ENCODE peak calls at places on chromosome 20, in eight cellular contexts. One of them, this sample, is unnamed.

GRCh38 chr20:19802492-19803158 is 44.6 kb downstream of the RIN2 start:
- DNase-seq in GM10248: no peak
- DNase-seq in AG10803: no peak
- DNase-seq in T-helper 17 cell: no peak
- DNase-seq in heart right ventricle: no peak
- DNase-seq in H7: peak
- DNase-seq in effector CD8-positive, alpha-beta T cell: no peak
- DNase-seq in neural crest cell: no peak
- DNase-seq in this sample: no peak

GRCh38 chr20:58891686-58892125 is 39.2 kb downstream of the GNAS start:
- DNase-seq in T-helper 17 cell: no peak
- DNase-seq in heart right ventricle: peak
- DNase-seq in H7: peak
- DNase-seq in GM10248: peak
- DNase-seq in AG10803: no peak
- DNase-seq in neural crest cell: peak
- DNase-seq in effector CD8-positive, alpha-beta T cell: peak
- DNase-seq in this sample: no peak

GRCh38 chr20:54681869-54682268 is 206.5 kb downstream of the DOK5 start:
- DNase-seq in GM10248: no peak
- DNase-seq in effector CD8-positive, alpha-beta T cell: no peak
- DNase-seq in T-helper 17 cell: no peak
- DNase-seq in AG10803: no peak
- DNase-seq in heart right ventricle: no peak
- DNase-seq in neural crest cell: no peak
- DNase-seq in H7: no peak
- DNase-seq in this sample: no peak

GRCh38 chr20:25738198-25738597 is 41.5 kb upstream of the ZNF337 start:
- DNase-seq in H7: no peak
- DNase-seq in heart right ventricle: no peak
- DNase-seq in T-helper 17 cell: no peak
- DNase-seq in effector CD8-positive, alpha-beta T cell: no peak
- DNase-seq in neural crest cell: no peak
- DNase-seq in GM10248: no peak
- DNase-seq in AG10803: peak
- DNase-seq in this sample: no peak

GRCh38 chr20:25352746-25353145 is 37.9 kb downstream of the ABHD12 start:
- DNase-seq in GM10248: no peak
- DNase-seq in effector CD8-positive, alpha-beta T cell: no peak
- DNase-seq in neural crest cell: no peak
- DNase-seq in T-helper 17 cell: no peak
- DNase-seq in heart right ventricle: no peak
- DNase-seq in H7: no peak
- DNase-seq in AG10803: no peak
- DNase-seq in this sample: no peak

GRCh38 chr20:20864346-20865096 is 152.1 kb upstream of the RALGAPA2 start:
- DNase-seq in neural crest cell: no peak
- DNase-seq in heart right ventricle: no peak
- DNase-seq in effector CD8-positive, alpha-beta T cell: no peak
- DNase-seq in T-helper 17 cell: no peak
- DNase-seq in GM10248: no peak
- DNase-seq in AG10803: peak
- DNase-seq in H7: peak
- DNase-seq in this sample: peak

GRCh38 chr20:34268851-34269668 is 27.8 kb downstream of the ASIP start:
- DNase-seq in GM10248: no peak
- DNase-seq in T-helper 17 cell: peak
- DNase-seq in H7: peak
- DNase-seq in effector CD8-positive, alpha-beta T cell: no peak
- DNase-seq in AG10803: no peak
- DNase-seq in neural crest cell: no peak
- DNase-seq in heart right ventricle: peak
- DNase-seq in this sample: no peak

GRCh38 chr20:54267510-54268003 is 59.7 kb downstream of the PFDN4 start:
- DNase-seq in T-helper 17 cell: no peak
- DNase-seq in effector CD8-positive, alpha-beta T cell: no peak
- DNase-seq in GM10248: no peak
- DNase-seq in H7: no peak
- DNase-seq in AG10803: peak
- DNase-seq in heart right ventricle: no peak
- DNase-seq in neural crest cell: no peak
- DNase-seq in this sample: no peak

GRCh38 chr20:9474835-9475413 is 39.5 kb upstream of the LAMP5 start:
- DNase-seq in AG10803: peak
- DNase-seq in T-helper 17 cell: no peak
- DNase-seq in GM10248: no peak
- DNase-seq in effector CD8-positive, alpha-beta T cell: no peak
- DNase-seq in heart right ventricle: no peak
- DNase-seq in H7: no peak
- DNase-seq in neural crest cell: no peak
- DNase-seq in this sample: peak

GRCh38 chr20:2751868-2752630 is 48.4 kb downstream of the CPXM1 start:
- DNase-seq in effector CD8-positive, alpha-beta T cell: peak
- DNase-seq in GM10248: peak
- DNase-seq in H7: peak
- DNase-seq in heart right ventricle: peak
- DNase-seq in T-helper 17 cell: peak
- DNase-seq in AG10803: no peak
- DNase-seq in neural crest cell: no peak
- DNase-seq in this sample: no peak

GRCh38 chr20:1225263-1225728 is 548 bp upstream of the RAD21L1 start:
- DNase-seq in GM10248: no peak
- DNase-seq in AG10803: no peak
- DNase-seq in neural crest cell: no peak
- DNase-seq in H7: no peak
- DNase-seq in heart right ventricle: no peak
- DNase-seq in T-helper 17 cell: no peak
- DNase-seq in effector CD8-positive, alpha-beta T cell: no peak
- DNase-seq in this sample: no peak

GRCh38 chr20:49729780-49730179 is 16.1 kb upstream of the B4GALT5 start:
- DNase-seq in AG10803: peak
- DNase-seq in GM10248: no peak
- DNase-seq in neural crest cell: no peak
- DNase-seq in T-helper 17 cell: no peak
- DNase-seq in heart right ventricle: no peak
- DNase-seq in H7: no peak
- DNase-seq in effector CD8-positive, alpha-beta T cell: no peak
- DNase-seq in this sample: no peak

GRCh38 chr20:46190796-46191540 is 72.9 kb downstream of the CD40 start:
- DNase-seq in heart right ventricle: no peak
- DNase-seq in T-helper 17 cell: no peak
- DNase-seq in H7: no peak
- DNase-seq in AG10803: no peak
- DNase-seq in neural crest cell: no peak
- DNase-seq in effector CD8-positive, alpha-beta T cell: no peak
- DNase-seq in GM10248: no peak
- DNase-seq in this sample: no peak

GRCh38 chr20:46293084-46293483 is 15.2 kb downstream of the CDH22 start:
- DNase-seq in effector CD8-positive, alpha-beta T cell: no peak
- DNase-seq in AG10803: peak
- DNase-seq in GM10248: no peak
- DNase-seq in T-helper 17 cell: no peak
- DNase-seq in heart right ventricle: no peak
- DNase-seq in neural crest cell: no peak
- DNase-seq in H7: peak
- DNase-seq in this sample: no peak

GRCh38 chr20:44761423-44761822 is 15.8 kb downstream of the KCNK15 start:
- DNase-seq in H7: peak
- DNase-seq in GM10248: no peak
- DNase-seq in neural crest cell: no peak
- DNase-seq in AG10803: no peak
- DNase-seq in heart right ventricle: no peak
- DNase-seq in T-helper 17 cell: no peak
- DNase-seq in effector CD8-positive, alpha-beta T cell: no peak
- DNase-seq in this sample: no peak

GRCh38 chr20:54431545-54431944 is 43.8 kb upstream of the DOK5 start:
- DNase-seq in GM10248: no peak
- DNase-seq in T-helper 17 cell: no peak
- DNase-seq in neural crest cell: no peak
- DNase-seq in heart right ventricle: no peak
- DNase-seq in effector CD8-positive, alpha-beta T cell: no peak
- DNase-seq in AG10803: peak
- DNase-seq in H7: no peak
- DNase-seq in this sample: no peak

GRCh38 chr20:709421-709820 is 33.8 kb upstream of the SCRT2 start:
- DNase-seq in H7: no peak
- DNase-seq in neural crest cell: no peak
- DNase-seq in GM10248: no peak
- DNase-seq in heart right ventricle: peak
- DNase-seq in T-helper 17 cell: no peak
- DNase-seq in AG10803: no peak
- DNase-seq in effector CD8-positive, alpha-beta T cell: no peak
- DNase-seq in this sample: no peak

GRCh38 chr20:32535316-32535952 is 49.7 kb downstream of the NOL4L start:
- DNase-seq in T-helper 17 cell: peak
- DNase-seq in neural crest cell: no peak
- DNase-seq in GM10248: no peak
- DNase-seq in H7: no peak
- DNase-seq in AG10803: no peak
- DNase-seq in heart right ventricle: no peak
- DNase-seq in effector CD8-positive, alpha-beta T cell: no peak
- DNase-seq in this sample: no peak

GRCh38 chr20:34629904-34630303 is 47.0 kb downstream of the PIGU start:
- DNase-seq in GM10248: no peak
- DNase-seq in T-helper 17 cell: no peak
- DNase-seq in H7: no peak
- DNase-seq in neural crest cell: no peak
- DNase-seq in heart right ventricle: no peak
- DNase-seq in AG10803: no peak
- DNase-seq in effector CD8-positive, alpha-beta T cell: no peak
- DNase-seq in this sample: no peak

GRCh38 chr20:4919047-4919704 is 82.1 kb downstream of the SLC23A2 start:
- DNase-seq in effector CD8-positive, alpha-beta T cell: no peak
- DNase-seq in H7: no peak
- DNase-seq in T-helper 17 cell: no peak
- DNase-seq in heart right ventricle: no peak
- DNase-seq in neural crest cell: no peak
- DNase-seq in AG10803: no peak
- DNase-seq in GM10248: no peak
- DNase-seq in this sample: peak

GRCh38 chr20:16699287-16699686 is 30.5 kb upstream of the SNRPB2 start:
- DNase-seq in H7: no peak
- DNase-seq in AG10803: no peak
- DNase-seq in effector CD8-positive, alpha-beta T cell: no peak
- DNase-seq in neural crest cell: no peak
- DNase-seq in heart right ventricle: no peak
- DNase-seq in GM10248: no peak
- DNase-seq in T-helper 17 cell: no peak
- DNase-seq in this sample: no peak

GRCh38 chr20:18006684-18007083 is 37.9 kb downstream of the MGME1 start:
- DNase-seq in H7: no peak
- DNase-seq in neural crest cell: no peak
- DNase-seq in heart right ventricle: no peak
- DNase-seq in effector CD8-positive, alpha-beta T cell: no peak
- DNase-seq in AG10803: no peak
- DNase-seq in T-helper 17 cell: no peak
- DNase-seq in GM10248: no peak
- DNase-seq in this sample: no peak

GRCh38 chr20:61693055-61693600 is 372.6 kb downstream of the TAF4 start:
- DNase-seq in GM10248: no peak
- DNase-seq in effector CD8-positive, alpha-beta T cell: no peak
- DNase-seq in neural crest cell: no peak
- DNase-seq in heart right ventricle: no peak
- DNase-seq in AG10803: no peak
- DNase-seq in H7: no peak
- DNase-seq in T-helper 17 cell: no peak
- DNase-seq in this sample: no peak

GRCh38 chr20:137668-138131 is 4.7 kb upstream of the DEFB126 start:
- DNase-seq in H7: peak
- DNase-seq in neural crest cell: no peak
- DNase-seq in GM10248: no peak
- DNase-seq in AG10803: no peak
- DNase-seq in effector CD8-positive, alpha-beta T cell: no peak
- DNase-seq in heart right ventricle: no peak
- DNase-seq in T-helper 17 cell: no peak
- DNase-seq in this sample: no peak

GRCh38 chr20:57834306-57834863 is 124.6 kb upstream of the PMEPA1 start:
- DNase-seq in effector CD8-positive, alpha-beta T cell: no peak
- DNase-seq in neural crest cell: no peak
- DNase-seq in H7: no peak
- DNase-seq in GM10248: peak
- DNase-seq in heart right ventricle: no peak
- DNase-seq in AG10803: no peak
- DNase-seq in T-helper 17 cell: no peak
- DNase-seq in this sample: no peak

GRCh38 chr20:19907326-19908056 is 109.7 kb upstream of the NAA20 start:
- DNase-seq in H7: no peak
- DNase-seq in T-helper 17 cell: no peak
- DNase-seq in GM10248: no peak
- DNase-seq in neural crest cell: no peak
- DNase-seq in heart right ventricle: peak
- DNase-seq in AG10803: no peak
- DNase-seq in effector CD8-positive, alpha-beta T cell: no peak
- DNase-seq in this sample: no peak

GRCh38 chr20:35660122-35660937 is 4.4 kb downstream of the CPNE1 start:
- DNase-seq in GM10248: no peak
- DNase-seq in T-helper 17 cell: no peak
- DNase-seq in H7: no peak
- DNase-seq in effector CD8-positive, alpha-beta T cell: no peak
- DNase-seq in AG10803: no peak
- DNase-seq in neural crest cell: no peak
- DNase-seq in heart right ventricle: no peak
- DNase-seq in this sample: no peak

GRCh38 chr20:38278763-38279162 is 18.2 kb upstream of the KIAA1755 start:
- DNase-seq in H7: no peak
- DNase-seq in AG10803: no peak
- DNase-seq in effector CD8-positive, alpha-beta T cell: no peak
- DNase-seq in heart right ventricle: no peak
- DNase-seq in T-helper 17 cell: no peak
- DNase-seq in GM10248: no peak
- DNase-seq in neural crest cell: no peak
- DNase-seq in this sample: no peak

GRCh38 chr20:41142914-41143313 is 5.6 kb downstream of the PLCG1 start:
- DNase-seq in H7: no peak
- DNase-seq in effector CD8-positive, alpha-beta T cell: no peak
- DNase-seq in heart right ventricle: no peak
- DNase-seq in T-helper 17 cell: peak
- DNase-seq in AG10803: no peak
- DNase-seq in GM10248: no peak
- DNase-seq in neural crest cell: no peak
- DNase-seq in this sample: no peak

GRCh38 chr20:50980071-50980681 is 21.6 kb downstream of the MOCS3 start:
- DNase-seq in effector CD8-positive, alpha-beta T cell: no peak
- DNase-seq in heart right ventricle: no peak
- DNase-seq in T-helper 17 cell: no peak
- DNase-seq in GM10248: no peak
- DNase-seq in H7: no peak
- DNase-seq in AG10803: peak
- DNase-seq in neural crest cell: no peak
- DNase-seq in this sample: no peak

This sample was measured in putamen.